ENCODE peak calls at places on chromosomes 6 and 20, in six cellular contexts. T, C, Q, X, E and V are unnamed samples.

GRCh38 chr20:58150772-58151171 is 77.7 kb downstream of the ANKRD60 start:
- DNase-seq in E (no peak), C (no peak), Q (peak; percentile 14), X (peak; percentile 96), T (no peak), V (no peak)

GRCh38 chr6:44898296-44898930 is 429.7 kb upstream of the RUNX2 start:
- DNase-seq in X (no peak), T (no peak), E (no peak), C (no peak), Q (no peak), V (no peak)

GRCh38 chr6:24864345-24864744 is 65.6 kb upstream of the ARMH2 start:
- DNase-seq in T (no peak), Q (no peak), C (no peak), X (no peak), E (no peak), V (no peak)

GRCh38 chr6:11251553-11252358 is 19.3 kb upstream of the NEDD9 start:
- DNase-seq in E (peak; percentile 35), Q (no peak), T (no peak), X (no peak), C (peak; percentile 81), V (no peak)

GRCh38 chr6:217048-217659 is 75.1 kb upstream of the DUSP22 start:
- DNase-seq in Q (no peak), X (peak; percentile 91), T (no peak), C (no peak), E (no peak), V (peak; percentile 84)

GRCh38 chr6:110628330-110628729 is 151.9 kb upstream of the SLC22A16 start:
- DNase-seq in Q (no peak), X (no peak), E (peak; percentile 11), T (no peak), C (no peak), V (no peak)

GRCh38 chr20:32189691-32190607 is 17.6 kb downstream of the PLAGL2 start:
- DNase-seq in T (peak; percentile 73), Q (peak; percentile 43), C (peak; percentile 43), E (no peak), X (peak; percentile 94), V (no peak)

GRCh38 chr6:31834367-31834703 is 6.8 kb downstream of the HSPA1B start:
- DNase-seq in C (peak; percentile 88), T (peak; percentile 94), X (peak; percentile 95), E (peak; percentile 78), Q (peak; percentile 86), V (peak; percentile 96)

GRCh38 chr20:25282034-25282781 is 34.3 kb downstream of the PYGB start:
- DNase-seq in Q (no peak), X (no peak), E (no peak), T (peak; percentile 46), C (peak; percentile 13), V (no peak)